ENCODE peak calls at places on chromosome 11, in six cellular contexts. P is CD4-positive, alpha-beta T cell; R is stimulated activated CD8-positive, alpha-beta memory T cell treated with anti-CD3 and anti-CD28 coated beads, Interleukin-15, amount 100 ng/mL, for 24 hours; O is endodermal cell; E is mucosa of descending colon; D is DMS79 treated with DMSO at 0.1 percent for 48 hours. S is an unnamed sample.

GRCh38 chr11:69941546-69942332 is 122.5 kb upstream of the FGF3 start:
- DNase-seq in P (no peak), R (no peak), O (no peak), E (no peak), D (no peak), S (no peak)

GRCh38 chr11:22567759-22568158 is 57.9 kb downstream of the FANCF start:
- DNase-seq in P (no peak), R (no peak), O (no peak), E (no peak), D (no peak), S (no peak)

GRCh38 chr11:42085736-42086135 is 626.3 kb upstream of the LRRC4C start:
- DNase-seq in P (no peak), R (no peak), O (no peak), E (no peak), D (no peak), S (no peak)

GRCh38 chr11:7449196-7449840 is 36.0 kb upstream of the OLFML1 start:
- DNase-seq in P (no peak), R (no peak), O (no peak), E (peak; percentile 7), D (no peak), S (no peak)

GRCh38 chr11:27497284-27497866 is 9.2 kb downstream of the LIN7C start:
- DNase-seq in P (no peak), R (no peak), O (no peak), E (no peak), D (peak; percentile 9), S (peak; percentile 8)

GRCh38 chr11:6604081-6604626 is 580 bp downstream of the ILK start:
- DNase-seq in P (peak; percentile 39), R (no peak), O (peak; percentile 79), E (peak; percentile 62), D (peak; percentile 38), S (peak; percentile 62)

GRCh38 chr11:19660076-19660475 is 52.6 kb upstream of the NAV2 start:
- DNase-seq in P (no peak), R (no peak), O (peak; percentile 63), E (no peak), D (no peak), S (no peak)

GRCh38 chr11:65471410-65471762 is 27.5 kb upstream of the MALAT1 start:
- DNase-seq in P (no peak), R (no peak), O (peak; percentile 87), E (peak; percentile 75), D (no peak), S (peak; percentile 74)

GRCh38 chr11:21628641-21629040 is 564.2 kb upstream of the ANO5 start:
- DNase-seq in P (no peak), R (no peak), O (no peak), E (no peak), D (no peak), S (no peak)

GRCh38 chr11:57515332-57516060 is at the start of gene SLC43A1:
- DNase-seq in P (no peak), R (no peak), O (peak; percentile 72), E (peak; percentile 63), D (peak; percentile 15), S (peak; percentile 58)

GRCh38 chr11:92266821-92267220 is 42.2 kb downstream of the FAT3 start:
- DNase-seq in P (no peak), R (no peak), O (no peak), E (peak; percentile 17), D (no peak), S (no peak)

GRCh38 chr11:46826310-46827044 is 19.6 kb downstream of the CKAP5 start:
- DNase-seq in P (peak; percentile 51), R (peak; percentile 41), O (peak; percentile 93), E (peak; percentile 90), D (peak; percentile 75), S (peak; percentile 72)

GRCh38 chr11:35404397-35404775 is 15.0 kb downstream of the SLC1A2 start:
- DNase-seq in P (no peak), R (no peak), O (peak; percentile 89), E (peak; percentile 69), D (no peak), S (no peak)